ENCODE peak calls at places on chromosomes 11 and 22, in nine cellular contexts. A is breast epithelium, D is GM12878, J is upper lobe of left lung, U is IMR-90, C is sigmoid colon, Q is uterus, E is stomach, P is tibial nerve. K is an unnamed sample.

GRCh38 chr11:100808904-100809491 is 121.9 kb downstream of the ARHGAP42 start:
- DNase-seq in U (peak; percentile 76), P (no peak), J (no peak), Q (no peak), E (no peak), D (no peak), A (no peak), C (no peak), K (no peak)

GRCh38 chr11:73965764-73966121 is 14.9 kb downstream of the DNAJB13 start:
- DNase-seq in P (no peak), J (no peak), E (no peak), D (no peak), Q (no peak), A (peak; percentile 34), U (no peak), C (no peak), K (no peak)

GRCh38 chr11:87908086-87908485 is 267.2 kb downstream of the RAB38 start:
- DNase-seq in E (no peak), U (no peak), J (no peak), Q (no peak), A (no peak), P (no peak), C (no peak), D (no peak), K (no peak)

GRCh38 chr11:47442514-47442913 is 6.4 kb downstream of the RAPSN start:
- DNase-seq in A (no peak), Q (no peak), P (no peak), J (no peak), E (no peak), U (no peak), C (no peak), D (no peak), K (no peak)

GRCh38 chr11:68609761-68610160 is 74.6 kb upstream of the GAL start:
- DNase-seq in E (no peak), J (no peak), D (no peak), A (no peak), P (no peak), U (no peak), Q (no peak), C (no peak), K (no peak)

GRCh38 chr11:10763766-10764165 is 12.7 kb downstream of the CTR9 start:
- DNase-seq in C (no peak), U (no peak), J (no peak), D (no peak), P (no peak), Q (no peak), E (no peak), A (no peak), K (no peak)

GRCh38 chr11:2271077-2271326 is 614 bp upstream of the ASCL2 start:
- DNase-seq in C (peak; percentile 62), J (no peak), E (peak; percentile 42), D (no peak), Q (peak; percentile 48), U (no peak), A (peak; percentile 47), P (no peak), K (peak; percentile 14)

GRCh38 chr11:93605638-93606037 is 55.8 kb upstream of the CEP295 start:
- DNase-seq in Q (no peak), P (no peak), E (no peak), A (no peak), C (no peak), J (no peak), U (no peak), D (no peak), K (no peak)

GRCh38 chr11:2923446-2924375 is 5.5 kb downstream of the PHLDA2 start:
- DNase-seq in D (no peak), C (no peak), P (no peak), A (no peak), E (no peak), J (peak; percentile 77), U (no peak), Q (no peak), K (no peak)

GRCh38 chr22:29715240-29715639 is 4.6 kb upstream of the CABP7 start:
- DNase-seq in P (no peak), C (no peak), A (no peak), E (no peak), J (no peak), Q (no peak), U (no peak), D (no peak), K (no peak)

GRCh38 chr11:64545605-64546004 is 45.4 kb upstream of the SLC22A12 start:
- DNase-seq in U (peak; percentile 69), Q (no peak), C (no peak), D (no peak), E (no peak), A (no peak), P (no peak), J (no peak), K (no peak)

GRCh38 chr11:64546176-64546575 is 44.8 kb upstream of the SLC22A12 start:
- DNase-seq in Q (no peak), E (no peak), P (no peak), D (no peak), A (no peak), J (no peak), U (no peak), C (no peak), K (no peak)

GRCh38 chr11:64544616-64545296 is 46.3 kb upstream of the SLC22A12 start:
- DNase-seq in P (no peak), Q (no peak), E (no peak), J (no peak), U (no peak), A (no peak), D (no peak), C (no peak), K (no peak)

GRCh38 chr11:64542172-64543125 is 48.6 kb upstream of the SLC22A12 start:
- DNase-seq in C (no peak), A (no peak), P (no peak), U (no peak), J (no peak), D (no peak), Q (no peak), E (no peak), K (no peak)

DNA sequence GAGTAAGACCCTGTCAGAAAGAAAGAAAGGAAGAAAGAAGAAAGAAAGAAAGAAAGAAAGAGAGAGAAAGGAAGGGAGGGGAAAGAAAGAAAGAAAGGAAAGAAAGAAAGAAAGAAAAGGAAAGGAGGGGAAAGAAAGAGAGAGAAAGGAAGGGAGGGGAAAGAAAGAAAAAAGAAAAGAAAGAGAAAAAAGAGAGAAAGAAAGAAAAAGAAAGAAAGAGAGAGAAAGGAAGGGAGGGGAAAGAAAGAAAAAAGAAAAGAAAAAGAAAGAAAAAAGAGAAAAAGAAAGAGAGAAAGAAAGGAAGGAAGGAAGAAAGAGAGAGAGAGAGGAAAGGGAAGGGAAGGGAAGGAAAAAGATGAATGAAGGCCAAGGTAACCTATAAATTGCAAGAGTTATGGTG is 47.2 kb upstream of the SLC22A12 start:
- DNase-seq in U (no peak), Q (no peak), A (no peak), P (no peak), E (no peak), J (no peak), D (no peak), C (no peak), K (no peak)
- H3K27me3 ChIP-seq in U (peaks cover 24% of the 10 kb centered on the region), Q (no peaks in the 10 kb centered on the region), A (peaks cover 11% of the 10 kb centered on the region), P (no peaks in the 10 kb centered on the region), E (peaks cover 6% of the 10 kb centered on the region), J (no peaks in the 10 kb centered on the region), D (peaks cover 8% of the 10 kb centered on the region), C (no peaks in the 10 kb centered on the region), K (no peaks in the 10 kb centered on the region)

DNA sequence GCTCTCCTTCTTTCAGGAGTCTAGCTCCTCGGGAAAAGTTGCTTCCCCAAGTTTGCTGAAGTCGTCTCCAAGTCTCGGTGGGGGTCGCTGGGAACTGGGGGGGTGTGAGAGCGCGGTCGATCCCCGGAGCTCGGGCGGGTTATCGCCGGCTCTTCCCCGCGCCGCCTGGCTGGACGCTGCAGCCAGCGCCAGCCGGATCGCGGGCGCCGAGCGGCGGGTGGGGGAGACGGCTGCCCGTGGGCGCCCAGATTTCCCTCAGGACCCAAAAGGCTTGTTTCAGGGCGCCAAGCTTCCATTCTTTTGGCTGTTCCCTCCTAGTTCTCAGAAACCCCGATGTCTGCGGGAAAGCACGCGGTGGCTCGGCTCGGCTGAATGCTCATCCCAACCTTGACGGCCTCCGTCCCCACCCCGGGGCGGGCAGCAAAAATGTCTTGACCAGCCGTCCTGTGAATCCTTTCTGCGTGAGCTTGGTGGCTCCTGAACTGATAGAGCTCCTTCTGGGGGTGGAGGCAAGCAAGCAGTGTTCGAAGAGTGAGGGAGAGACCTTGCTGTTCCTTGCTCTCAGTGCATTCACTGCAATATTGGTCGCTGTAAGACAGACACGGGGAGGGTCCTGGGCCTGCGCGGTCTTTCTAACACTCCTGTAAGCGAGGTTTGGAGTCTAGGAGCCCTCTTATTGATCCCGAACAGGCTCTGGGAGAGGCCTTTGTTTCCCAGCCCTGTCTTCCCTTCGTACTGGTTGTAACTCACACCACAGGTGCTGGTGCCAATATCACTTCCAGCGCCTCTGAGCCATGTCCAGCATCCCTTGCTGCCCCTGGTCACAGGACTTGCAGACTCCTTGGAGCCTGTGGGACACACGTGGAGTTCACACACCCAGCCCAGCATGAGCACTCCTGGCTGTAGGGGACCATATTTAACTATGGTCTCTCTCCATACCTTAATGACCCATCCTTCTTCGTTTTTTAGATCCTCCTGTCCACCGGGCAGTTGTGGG is 1.8 kb downstream of the ZBTB16 start:
- DNase-seq in P (no peak), D (no peak), C (peak; percentile 87), E (peak; percentile 48), U (no peak), A (no peak), Q (no peak), J (peak; percentile 61), K (no peak)
- TF ChIP-seq POLR2A in P (no peak), D (no peak), C (peak; percentile 41), E (no peak), U (no peak), A (no peak), Q (peak; percentile 45), J (peak; percentile 21), K (peak; percentile 41)

GRCh38 chr11:17714356-17714854 is 5.0 kb upstream of the MYOD1 start:
- DNase-seq in Q (no peak), D (no peak), U (no peak), C (no peak), P (no peak), E (no peak), A (no peak), J (no peak), K (no peak)
- H3K27me3 ChIP-seq in Q (no peaks in the 10 kb centered on the region), D (peaks cover 2% of the 10 kb centered on the region), U (peaks cover 39% of the 10 kb centered on the region), C (peaks cover 49% of the 10 kb centered on the region), P (no peaks in the 10 kb centered on the region), E (peaks cover 44% of the 10 kb centered on the region), A (peaks cover 64% of the 10 kb centered on the region), J (peaks cover 5% of the 10 kb centered on the region), K (peaks cover 3% of the 10 kb centered on the region)

GRCh38 chr22:19611590-19611989 is 87.4 kb upstream of the CLDN5 start:
- DNase-seq in A (no peak), J (no peak), U (no peak), C (no peak), Q (no peak), E (no peak), P (no peak), D (no peak), K (no peak)

GRCh38 chr22:19607198-19608113 is 83.2 kb upstream of the CLDN5 start:
- DNase-seq in Q (no peak), P (no peak), J (peak; percentile 81), E (peak; percentile 40), A (peak; percentile 77), U (peak; percentile 8), C (no peak), D (no peak), K (peak; percentile 61)

GRCh38 chr22:19608114-19608494 is 83.9 kb upstream of the CLDN5 start:
- DNase-seq in A (no peak), D (no peak), P (no peak), U (no peak), E (no peak), Q (no peak), J (no peak), C (no peak), K (no peak)

GRCh38 chr22:19612866-19613572 is 88.8 kb upstream of the CLDN5 start:
- DNase-seq in U (no peak), C (no peak), A (no peak), E (no peak), P (no peak), J (no peak), Q (no peak), D (no peak), K (no peak)

GRCh38 chr22:19610518-19611253 is 86.5 kb upstream of the CLDN5 start:
- DNase-seq in E (no peak), Q (no peak), J (no peak), U (no peak), D (no peak), C (no peak), P (no peak), A (no peak), K (peak; percentile 68)
- TF ChIP-seq POLR2A in E (no peak), Q (no peak), J (no peak), U (no peak), D (no peak), C (no peak), P (no peak), A (no peak), K (no peak)